ENCODE peak calls at places on chromosomes 7 and 10, in nine cellular contexts. Q is fibroblast of the aortic adventitia, U is GM23338, P is esophagus squamous epithelium, T is transverse colon, S is type B pancreatic cell, X is mesothelial cell of epicardium, B is bronchial epithelial cell, F is psoas muscle. H is an unnamed sample.

GRCh38 chr7:94898340-94898739 is 9.1 kb upstream of the PPP1R9A start:
- DNase-seq in Q (no peak), U (no peak), P (no peak), T (no peak), S (no peak), X (no peak), B (no peak), F (no peak), H (no peak)

GRCh38 chr10:19719320-19719719 is 96.9 kb upstream of the PLXDC2 start:
- DNase-seq in Q (peak), U (no peak), P (no peak), T (no peak), S (no peak), X (no peak), B (peak), F (no peak), H (no peak)

GRCh38 chr7:94336009-94336408 is 58.7 kb upstream of the COL1A2 start:
- DNase-seq in Q (no peak), U (no peak), P (no peak), T (no peak), S (no peak), X (no peak), B (peak), F (no peak), H (no peak)

GRCh38 chr10:83332695-83333094 is 806.6 kb upstream of the GHITM start:
- DNase-seq in Q (no peak), U (no peak), P (no peak), T (no peak), S (no peak), X (no peak), B (peak), F (no peak), H (no peak)

GRCh38 chr10:125823663-125824251 is 411 bp downstream of the BCCIP start:
- DNase-seq in Q (no peak), U (peak), P (no peak), T (no peak), S (no peak), X (no peak), B (no peak), F (no peak), H (peak)

GRCh38 chr10:805635-806305 is 116.3 kb upstream of the DIP2C start:
- DNase-seq in Q (no peak), U (peak), P (no peak), T (no peak), S (no peak), X (no peak), B (no peak), F (no peak), H (no peak)

GRCh38 chr10:67098460-67098859 is 172.6 kb downstream of the LRRTM3 start:
- DNase-seq in Q (no peak), U (peak), P (no peak), T (no peak), S (no peak), X (no peak), B (no peak), F (no peak), H (no peak)

GRCh38 chr10:4941540-4942330 is 21.5 kb upstream of the AKR1C1 start:
- DNase-seq in Q (peak), U (no peak), P (no peak), T (no peak), S (no peak), X (no peak), B (peak), F (no peak), H (no peak)

GRCh38 chr7:49783446-49783845 is 10.0 kb downstream of the VWC2 start:
- DNase-seq in Q (no peak), U (no peak), P (no peak), T (no peak), S (no peak), X (no peak), B (no peak), F (no peak), H (no peak)

GRCh38 chr7:391411-391951 is 101.5 kb downstream of the FOXL3 start:
- DNase-seq in Q (no peak), U (no peak), P (no peak), T (no peak), S (peak), X (no peak), B (peak), F (no peak), H (no peak)

GRCh38 chr10:62662471-62662870 is 142.0 kb upstream of the ADO start:
- DNase-seq in Q (no peak), U (peak), P (no peak), T (no peak), S (no peak), X (no peak), B (no peak), F (no peak), H (no peak)

GRCh38 chr10:71887767-71888166 is 36.7 kb upstream of the PSAP start:
- DNase-seq in Q (peak), U (no peak), P (no peak), T (no peak), S (no peak), X (no peak), B (no peak), F (no peak), H (no peak)

GRCh38 chr7:117811696-117812095 is 61.5 kb downstream of the CTTNBP2 start:
- DNase-seq in Q (no peak), U (no peak), P (no peak), T (no peak), S (no peak), X (no peak), B (no peak), F (no peak), H (no peak)

GRCh38 chr7:81605493-81605892 is 164.4 kb downstream of the HGF start:
- DNase-seq in Q (no peak), U (no peak), P (no peak), T (no peak), S (no peak), X (no peak), B (no peak), F (no peak), H (no peak)

GRCh38 chr7:81604075-81604807 is 165.6 kb downstream of the HGF start:
- DNase-seq in Q (peak), U (no peak), P (no peak), T (no peak), S (no peak), X (no peak), B (no peak), F (no peak), H (no peak)

GRCh38 chr7:81607987-81608386 is 161.9 kb downstream of the HGF start:
- DNase-seq in Q (no peak), U (no peak), P (no peak), T (no peak), S (no peak), X (no peak), B (no peak), F (no peak), H (no peak)

GRCh38 chr7:81604808-81605174 is 165.1 kb downstream of the HGF start:
- DNase-seq in Q (no peak), U (no peak), P (no peak), T (no peak), S (no peak), X (no peak), B (no peak), F (no peak), H (no peak)

GRCh38 chr7:81606078-81606863 is 163.6 kb downstream of the HGF start:
- DNase-seq in Q (no peak), U (no peak), P (no peak), T (no peak), S (no peak), X (no peak), B (no peak), F (no peak), H (no peak)
- TF ChIP-seq CTCF in Q (no peak), U (no peak), P (no peak), T (no peak), S (no peak), X (no peak), B (no peak), F (no peak), H (no peak)

GRCh38 chr10:132036153-132036886 is 29.4 kb upstream of the JAKMIP3 start:
- DNase-seq in Q (no peak), U (peak), P (no peak), T (no peak), S (no peak), X (no peak), B (no peak), F (no peak), H (peak)
- TF ChIP-seq CTCF in Q (no peak), U (no peak), P (no peak), T (no peak), S (no peak), X (no peak), B (no peak), F (no peak), H (no peak)

GRCh38 chr7:135211179-135211945 is at the start of gene WDR91:
- DNase-seq in Q (peak), U (peak), P (peak), T (peak), S (peak), X (peak), B (peak), F (peak), H (peak)
- TF ChIP-seq CTCF in Q (no peak), U (no peak), P (no peak), T (no peak), S (no peak), X (no peak), B (no peak), F (no peak), H (no peak)

GRCh38 chr7:42237891-42238531 is 1.0 kb upstream of the GLI3 start:
- DNase-seq in Q (peak), U (peak), P (no peak), T (peak), S (peak), X (peak), B (no peak), F (peak), H (peak)

GRCh38 chr7:42236266-42237161 is 495 bp downstream of the GLI3 start:
- DNase-seq in Q (peak), U (peak), P (no peak), T (peak), S (peak), X (peak), B (peak), F (peak), H (peak)

GRCh38 chr7:42235734-42236133 is 1.3 kb downstream of the GLI3 start:
- DNase-seq in Q (no peak), U (no peak), P (no peak), T (peak), S (no peak), X (no peak), B (no peak), F (no peak), H (no peak)

GRCh38 chr7:42238709-42239395 is 1.8 kb upstream of the GLI3 start:
- DNase-seq in Q (peak), U (peak), P (no peak), T (peak), S (no peak), X (no peak), B (peak), F (peak), H (peak)

GRCh38 chr7:42237162-42237821 is at the start of gene GLI3:
- DNase-seq in Q (peak), U (peak), P (no peak), T (peak), S (peak), X (peak), B (peak), F (peak), H (peak)
- TF ChIP-seq CTCF in Q (peak), U (no peak), P (no peak), T (no peak), S (peak), X (no peak), B (peak), F (peak), H (no peak)

DNA sequence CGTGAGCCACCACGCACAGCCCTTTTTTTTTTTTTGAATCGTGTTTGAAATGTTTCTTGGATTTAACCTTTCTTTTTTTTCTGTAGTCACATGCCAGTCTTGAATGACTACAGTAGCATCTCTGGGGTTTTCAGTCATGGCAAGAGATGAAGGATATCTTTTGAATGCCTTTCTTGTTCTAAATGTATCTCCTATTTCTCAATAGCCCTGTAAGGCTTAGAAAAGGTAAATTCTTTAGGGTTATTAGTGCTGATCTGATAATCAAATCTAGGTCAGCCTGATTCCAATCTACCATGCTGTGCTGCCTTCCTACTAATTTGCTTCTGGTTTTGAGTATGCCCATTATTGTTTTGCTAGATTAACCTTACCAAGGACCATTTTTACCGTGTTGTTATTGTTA is 70.2 kb downstream of the TAX1BP1 start:
- DNase-seq in Q (no peak), U (no peak), P (no peak), T (no peak), S (no peak), X (no peak), B (no peak), F (no peak), H (no peak)
- TF ChIP-seq CTCF in Q (no peak), U (no peak), P (no peak), T (no peak), S (no peak), X (no peak), B (no peak), F (no peak), H (no peak)

GRCh38 chr7:55019691-55020480 is 1.1 kb downstream of the EGFR start:
- DNase-seq in Q (no peak), U (peak), P (no peak), T (peak), S (no peak), X (no peak), B (no peak), F (peak), H (peak)
- TF ChIP-seq CTCF in Q (peak), U (no peak), P (no peak), T (peak), S (peak), X (no peak), B (peak), F (no peak), H (no peak)

DNA sequence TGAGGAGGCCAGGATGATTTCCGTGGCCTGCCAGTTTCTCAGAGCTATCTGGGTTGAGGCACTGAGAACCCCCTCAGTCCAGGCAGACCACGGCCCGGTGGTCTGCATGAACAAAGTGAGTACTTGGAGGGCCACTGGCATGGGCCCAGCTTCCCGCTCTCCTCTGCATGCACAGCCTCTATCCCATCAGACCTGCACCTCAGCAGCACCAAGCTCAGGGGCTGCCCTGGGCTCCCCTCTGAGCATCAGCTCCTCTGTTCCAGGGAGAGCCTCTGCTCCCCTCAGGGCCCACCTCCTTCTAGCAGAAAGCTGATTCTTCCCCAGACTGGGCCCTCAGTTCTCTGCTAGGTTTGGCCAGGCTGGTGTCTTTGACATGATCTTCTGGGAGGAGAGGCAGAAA is 469.9 kb downstream of the DNAJB6 start:
- DNase-seq in Q (no peak), U (no peak), P (no peak), T (no peak), S (no peak), X (no peak), B (no peak), F (peak), H (no peak)
- TF ChIP-seq CTCF in Q (no peak), U (no peak), P (no peak), T (no peak), S (no peak), X (no peak), B (no peak), F (no peak), H (no peak)

DNA sequence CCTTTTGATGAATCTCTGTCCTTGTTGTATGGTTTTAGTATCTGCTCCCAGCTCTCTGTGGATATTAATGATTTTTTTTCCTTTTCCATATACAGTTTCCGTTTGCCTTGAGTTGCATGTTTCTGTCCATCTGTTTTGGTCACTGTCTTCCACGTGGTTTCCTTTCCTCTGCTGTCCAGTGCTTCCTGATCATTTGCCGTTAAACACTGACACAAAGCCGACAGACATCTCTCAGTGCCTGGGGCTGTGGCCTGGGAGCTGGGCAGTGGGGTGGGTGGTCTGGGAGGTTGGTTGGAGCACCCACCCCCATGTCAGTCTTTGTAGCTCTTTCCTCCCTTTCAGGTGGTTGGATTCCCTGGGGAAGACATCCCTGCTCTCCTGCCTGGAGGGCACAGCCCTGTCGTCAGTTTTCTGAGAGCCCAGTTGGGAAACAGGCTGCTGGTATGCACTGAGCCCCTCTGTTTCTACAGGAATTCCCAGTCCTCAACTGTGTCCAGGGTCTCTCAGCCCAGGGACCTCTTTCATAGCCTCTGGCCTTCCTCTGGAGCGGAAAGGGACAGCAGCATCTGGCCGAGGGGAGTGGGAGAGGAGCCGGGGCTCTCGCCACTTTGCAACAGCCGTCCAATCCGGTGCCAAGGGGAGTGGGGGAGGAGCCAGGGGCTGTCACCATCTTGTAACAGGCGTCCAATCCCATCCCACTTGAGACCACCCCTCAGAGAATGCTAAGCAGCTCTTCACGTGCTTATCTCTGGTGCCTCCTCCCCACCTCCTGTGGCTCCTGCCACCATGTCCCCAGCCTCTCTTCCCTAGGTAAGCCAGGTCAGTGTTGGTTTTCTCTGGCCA is 26.7 kb upstream of the MKI67 start:
- DNase-seq in Q (no peak), U (peak), P (no peak), T (no peak), S (no peak), X (no peak), B (no peak), F (no peak), H (peak)
- TF ChIP-seq CTCF in Q (no peak), U (no peak), P (no peak), T (no peak), S (no peak), X (no peak), B (no peak), F (no peak), H (no peak)

GRCh38 chr10:55668326-55668922 is 692.6 kb downstream of the ZWINT start:
- DNase-seq in Q (no peak), U (peak), P (no peak), T (no peak), S (no peak), X (no peak), B (peak), F (no peak), H (no peak)
- TF ChIP-seq CTCF in Q (no peak), U (peak), P (no peak), T (no peak), S (peak), X (peak), B (no peak), F (no peak), H (peak)

DNA sequence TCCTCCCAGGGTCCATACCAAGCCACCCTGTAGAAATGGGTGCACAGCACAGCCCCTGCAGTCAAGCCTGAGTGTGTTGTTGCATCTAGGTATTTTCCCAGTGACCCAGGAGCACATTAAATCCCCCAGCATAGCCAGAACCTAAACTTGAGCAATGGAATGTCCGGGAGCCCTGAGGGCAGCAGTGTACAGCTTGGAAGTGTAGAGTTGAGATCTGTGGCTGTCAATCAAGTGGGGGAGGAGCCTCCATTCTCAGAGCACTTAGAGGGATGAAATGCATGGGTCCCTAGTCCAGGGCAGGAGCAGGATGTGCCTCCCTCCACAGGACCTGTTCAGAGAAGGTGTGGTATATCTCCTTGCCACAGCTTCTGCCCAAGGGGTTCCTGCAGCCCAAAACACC is 885.1 kb downstream of the CCSER2 start:
- DNase-seq in Q (no peak), U (no peak), P (no peak), T (no peak), S (no peak), X (no peak), B (no peak), F (no peak), H (no peak)
- TF ChIP-seq CTCF in Q (no peak), U (no peak), P (no peak), T (no peak), S (no peak), X (no peak), B (no peak), F (no peak), H (no peak)